ENCODE peak calls at places on chromosomes 12 and 14, in eight cellular contexts. J is C1 segment of cervical spinal cord; O is pancreas; Y is CD4-positive, alpha-beta memory T cell; T is left kidney; L is pons; H is Right ventricle myocardium superior; Z is stimulated activated CD8-positive, alpha-beta memory T cell treated with anti-CD3 and anti-CD28 coated beads, Interleukin-12 subunit alpha, Interleukin-12 subunit beta, amount 100 ng/mL, for 4 hours. N is an unnamed sample.

GRCh38 chr12:31578632-31579031 is 12.3 kb downstream of the DENND5B start:
- DNase-seq in L (peak), T (peak), O (no peak), H (no peak), Z (no peak), J (peak), Y (no peak), N (peak)

GRCh38 chr12:68137278-68137930 is 22.1 kb downstream of the IFNG start:
- DNase-seq in L (no peak), Y (no peak), T (no peak), J (no peak), O (no peak), H (no peak), Z (no peak), N (no peak)

GRCh38 chr12:71447691-71448660 is 8.4 kb downstream of the LGR5 start:
- DNase-seq in L (peak), Z (no peak), T (no peak), Y (no peak), J (peak), O (no peak), H (no peak), N (peak)

GRCh38 chr14:44372807-44373497 is 134.1 kb downstream of the FSCB start:
- DNase-seq in O (no peak), Y (no peak), H (no peak), Z (no peak), L (no peak), T (no peak), J (no peak), N (no peak)

GRCh38 chr14:99943620-99944019 is 121.6 kb upstream of the EVL start:
- DNase-seq in J (no peak), O (no peak), T (no peak), Y (no peak), Z (no peak), H (no peak), L (no peak), N (no peak)

GRCh38 chr12:94988471-94988870 is 15.0 kb downstream of the NDUFA12 start:
- DNase-seq in Y (peak), Z (no peak), T (no peak), H (no peak), O (no peak), J (no peak), L (no peak), N (no peak)

GRCh38 chr12:26867084-26867483 is 34.1 kb upstream of the ITPR2 start:
- DNase-seq in Y (no peak), Z (no peak), J (no peak), L (no peak), H (no peak), O (no peak), T (no peak), N (no peak)

GRCh38 chr12:68231229-68231628 is 5.6 kb upstream of the IL26 start:
- DNase-seq in H (no peak), L (no peak), J (no peak), O (no peak), T (no peak), Z (no peak), Y (no peak), N (no peak)

GRCh38 chr12:105280966-105281693 is 45.2 kb upstream of the APPL2 start:
- DNase-seq in T (no peak), Y (no peak), H (no peak), J (no peak), O (no peak), L (no peak), Z (no peak), N (no peak)

GRCh38 chr12:3600039-3600720 is 109.2 kb downstream of the PRMT8 start:
- DNase-seq in Z (no peak), Y (no peak), L (no peak), J (no peak), T (no peak), O (no peak), H (no peak), N (peak)

GRCh38 chr12:62934799-62935674 is at the start of gene PPM1H:
- DNase-seq in H (peak), Z (no peak), L (peak), J (peak), O (peak), Y (no peak), T (peak), N (peak)

GRCh38 chr14:104639889-104640548 is 35.4 kb upstream of the TMEM179 start:
- DNase-seq in O (peak), J (peak), Y (peak), H (peak), Z (no peak), T (peak), L (peak), N (peak)

GRCh38 chr14:33686218-33686617 is 264.7 kb downstream of the EGLN3 start:
- DNase-seq in Y (no peak), J (no peak), L (no peak), H (no peak), T (no peak), O (no peak), Z (no peak), N (no peak)

GRCh38 chr14:105453847-105454246 is 20.8 kb upstream of the CRIP2 start:
- DNase-seq in T (no peak), J (no peak), H (no peak), L (no peak), Z (no peak), Y (no peak), O (no peak), N (no peak)

GRCh38 chr14:71388862-71389261 is 481.6 kb downstream of the PCNX1 start:
- DNase-seq in Z (no peak), H (no peak), J (no peak), O (no peak), L (no peak), Y (no peak), T (no peak), N (no peak)

GRCh38 chr12:110689601-110690430 is 901 bp upstream of the HVCN1 start:
- DNase-seq in Y (peak), T (no peak), O (no peak), H (peak), L (no peak), Z (no peak), J (peak), N (no peak)

GRCh38 chr12:130955238-130955816 is 1.6 kb downstream of the ADGRD1 start:
- DNase-seq in T (no peak), L (no peak), J (no peak), H (peak), Z (no peak), Y (no peak), O (no peak), N (no peak)

GRCh38 chr12:99957866-99958466 is 26.8 kb downstream of the ANKS1B start:
- DNase-seq in L (no peak), H (no peak), Z (no peak), Y (no peak), T (no peak), J (no peak), O (no peak), N (no peak)

GRCh38 chr14:65958664-65959562 is 527.3 kb upstream of the CCDC196 start:
- DNase-seq in Z (no peak), O (no peak), T (peak), Y (peak), J (no peak), L (peak), H (no peak), N (no peak)

GRCh38 chr12:55687746-55688145 is 20.0 kb downstream of the ITGA7 start:
- DNase-seq in Z (no peak), J (no peak), T (no peak), L (no peak), Y (no peak), H (no peak), O (peak), N (no peak)

GRCh38 chr12:132162508-132163031 is 18.3 kb downstream of the NOC4L start:
- DNase-seq in L (no peak), J (no peak), Y (peak), H (peak), T (peak), O (no peak), Z (no peak), N (peak)